ENCODE peak calls at places on chromosomes 12 and 14, in six cellular contexts. Y is cardiac muscle cell; N is GM12878; I is A549; E is NCI-H748 treated with DMSO at 0.1 percent for 48 hours; S is stimulated activated CD8-positive, alpha-beta memory T cell treated with anti-CD3 and anti-CD28 coated beads, Interleukin-15, amount 100 ng/mL, for 24 hours. H is an unnamed sample.

GRCh38 chr14:101973356-101973755 is 9.0 kb downstream of the DYNC1H1 start:
- DNase-seq in E (no peak), I (no peak), S (no peak), Y (no peak), N (no peak), H (no peak)

GRCh38 chr12:116213014-116213413 is 64.5 kb downstream of the MED13L start:
- DNase-seq in S (no peak), E (no peak), I (no peak), N (no peak), Y (no peak), H (no peak)

GRCh38 chr12:78636253-78636855 is 228.2 kb upstream of the SYT1 start:
- DNase-seq in N (no peak), E (no peak), Y (no peak), S (no peak), I (no peak), H (peak; percentile 14)

GRCh38 chr12:39369756-39370155 is 73.2 kb downstream of the KIF21A start:
- DNase-seq in S (no peak), N (no peak), I (no peak), E (no peak), Y (no peak), H (no peak)

GRCh38 chr12:106459534-106459933 is 102.0 kb downstream of the POLR3B start:
- DNase-seq in Y (no peak), N (no peak), S (no peak), E (no peak), I (no peak), H (no peak)

GRCh38 chr14:55417955-55418354 is 6.3 kb upstream of the ATG14 start:
- DNase-seq in I (no peak), Y (no peak), E (no peak), S (no peak), N (no peak), H (no peak)

GRCh38 chr12:96501139-96501741 is 11.9 kb downstream of the CFAP54 start:
- DNase-seq in S (no peak), N (peak; percentile 69), E (peak; percentile 39), Y (no peak), I (peak; percentile 77), H (no peak)

GRCh38 chr12:27048822-27049752 is 26.7 kb downstream of the MED21 start:
- DNase-seq in I (no peak), N (no peak), Y (no peak), E (no peak), S (no peak), H (no peak)

GRCh38 chr14:64541261-64541970 is 875 bp downstream of the HSPA2 start:
- DNase-seq in Y (no peak), N (no peak), I (no peak), S (no peak), E (no peak), H (no peak)

H was measured in NCI-H1417.